ENCODE peak calls at places on chromosomes 11 and 22, in four cellular contexts. One of them, this sample, is unnamed.

GRCh38 chr11:106875013-106875412 is 143.3 kb downstream of the GUCY1A2 start:
- DNase-seq in fibroblast of the aortic adventitia: peak
- DNase-seq in activated CD4-positive, alpha-beta T cell treated with anti-CD3 and anti-CD28 coated beads, Interleukin-2, amount 50 U/mL, for 4 hours: no peak
- DNase-seq in CD4-positive, alpha-beta T cell: no peak
- DNase-seq in this sample: no peak

GRCh38 chr11:79845002-79845709 is 404.3 kb upstream of the TENM4 start:
- DNase-seq in fibroblast of the aortic adventitia: no peak
- DNase-seq in CD4-positive, alpha-beta T cell: no peak
- DNase-seq in activated CD4-positive, alpha-beta T cell treated with anti-CD3 and anti-CD28 coated beads, Interleukin-2, amount 50 U/mL, for 4 hours: no peak
- DNase-seq in this sample: no peak

GRCh38 chr11:120471131-120471530 is 40.4 kb upstream of the GRIK4 start:
- DNase-seq in fibroblast of the aortic adventitia: peak
- DNase-seq in activated CD4-positive, alpha-beta T cell treated with anti-CD3 and anti-CD28 coated beads, Interleukin-2, amount 50 U/mL, for 4 hours: no peak
- DNase-seq in CD4-positive, alpha-beta T cell: no peak
- DNase-seq in this sample: no peak

GRCh38 chr22:42881982-42882656 is 25.0 kb upstream of the ARFGAP3 start:
- DNase-seq in CD4-positive, alpha-beta T cell: no peak
- DNase-seq in activated CD4-positive, alpha-beta T cell treated with anti-CD3 and anti-CD28 coated beads, Interleukin-2, amount 50 U/mL, for 4 hours: no peak
- DNase-seq in fibroblast of the aortic adventitia: no peak
- DNase-seq in this sample: no peak

GRCh38 chr11:34354782-34355181 is 3.0 kb downstream of the ABTB2 start:
- DNase-seq in activated CD4-positive, alpha-beta T cell treated with anti-CD3 and anti-CD28 coated beads, Interleukin-2, amount 50 U/mL, for 4 hours: no peak
- DNase-seq in CD4-positive, alpha-beta T cell: no peak
- DNase-seq in fibroblast of the aortic adventitia: peak
- DNase-seq in this sample: no peak

GRCh38 chr11:107272561-107272960 is 185.1 kb downstream of the CWF19L2 start:
- DNase-seq in fibroblast of the aortic adventitia: no peak
- DNase-seq in CD4-positive, alpha-beta T cell: no peak
- DNase-seq in activated CD4-positive, alpha-beta T cell treated with anti-CD3 and anti-CD28 coated beads, Interleukin-2, amount 50 U/mL, for 4 hours: no peak
- DNase-seq in this sample: no peak

GRCh38 chr22:24543068-24543675 is 11.8 kb downstream of the GUCD1 start:
- DNase-seq in fibroblast of the aortic adventitia: no peak
- DNase-seq in CD4-positive, alpha-beta T cell: no peak
- DNase-seq in activated CD4-positive, alpha-beta T cell treated with anti-CD3 and anti-CD28 coated beads, Interleukin-2, amount 50 U/mL, for 4 hours: no peak
- DNase-seq in this sample: no peak

GRCh38 chr11:29957406-29957805 is 59.4 kb downstream of the KCNA4 start:
- DNase-seq in CD4-positive, alpha-beta T cell: no peak
- DNase-seq in fibroblast of the aortic adventitia: no peak
- DNase-seq in activated CD4-positive, alpha-beta T cell treated with anti-CD3 and anti-CD28 coated beads, Interleukin-2, amount 50 U/mL, for 4 hours: no peak
- DNase-seq in this sample: no peak

GRCh38 chr11:34274712-34275398 is 83.0 kb downstream of the ABTB2 start:
- DNase-seq in fibroblast of the aortic adventitia: peak
- DNase-seq in activated CD4-positive, alpha-beta T cell treated with anti-CD3 and anti-CD28 coated beads, Interleukin-2, amount 50 U/mL, for 4 hours: no peak
- DNase-seq in CD4-positive, alpha-beta T cell: no peak
- DNase-seq in this sample: no peak

GRCh38 chr11:128624269-128625170 is 37.2 kb upstream of the ETS1 start:
- DNase-seq in activated CD4-positive, alpha-beta T cell treated with anti-CD3 and anti-CD28 coated beads, Interleukin-2, amount 50 U/mL, for 4 hours: peak
- DNase-seq in CD4-positive, alpha-beta T cell: peak
- DNase-seq in fibroblast of the aortic adventitia: no peak
- DNase-seq in this sample: peak

GRCh38 chr22:31055322-31056159 is 25.6 kb upstream of the SMTN start:
- DNase-seq in fibroblast of the aortic adventitia: peak
- DNase-seq in activated CD4-positive, alpha-beta T cell treated with anti-CD3 and anti-CD28 coated beads, Interleukin-2, amount 50 U/mL, for 4 hours: no peak
- DNase-seq in CD4-positive, alpha-beta T cell: no peak
- DNase-seq in this sample: no peak

GRCh38 chr11:9461760-9462134 is 935 bp downstream of the ZNF143 start:
- DNase-seq in activated CD4-positive, alpha-beta T cell treated with anti-CD3 and anti-CD28 coated beads, Interleukin-2, amount 50 U/mL, for 4 hours: no peak
- DNase-seq in fibroblast of the aortic adventitia: peak
- DNase-seq in CD4-positive, alpha-beta T cell: no peak
- DNase-seq in this sample: no peak

GRCh38 chr22:28139993-28140392 is 220.9 kb upstream of the PITPNB start:
- DNase-seq in fibroblast of the aortic adventitia: peak
- DNase-seq in CD4-positive, alpha-beta T cell: no peak
- DNase-seq in activated CD4-positive, alpha-beta T cell treated with anti-CD3 and anti-CD28 coated beads, Interleukin-2, amount 50 U/mL, for 4 hours: no peak
- DNase-seq in this sample: no peak

GRCh38 chr22:33539902-33540751 is 380.1 kb downstream of the LARGE1 start:
- DNase-seq in activated CD4-positive, alpha-beta T cell treated with anti-CD3 and anti-CD28 coated beads, Interleukin-2, amount 50 U/mL, for 4 hours: no peak
- DNase-seq in CD4-positive, alpha-beta T cell: no peak
- DNase-seq in fibroblast of the aortic adventitia: peak
- DNase-seq in this sample: no peak

GRCh38 chr11:65084598-65085375 is 765 bp downstream of the ZFPL1 start:
- DNase-seq in fibroblast of the aortic adventitia: no peak
- DNase-seq in CD4-positive, alpha-beta T cell: no peak
- DNase-seq in activated CD4-positive, alpha-beta T cell treated with anti-CD3 and anti-CD28 coated beads, Interleukin-2, amount 50 U/mL, for 4 hours: no peak
- DNase-seq in this sample: no peak

GRCh38 chr22:36386351-36386899 is 1.3 kb downstream of the MYH9 start:
- DNase-seq in fibroblast of the aortic adventitia: peak
- DNase-seq in activated CD4-positive, alpha-beta T cell treated with anti-CD3 and anti-CD28 coated beads, Interleukin-2, amount 50 U/mL, for 4 hours: no peak
- DNase-seq in CD4-positive, alpha-beta T cell: peak
- DNase-seq in this sample: no peak

GRCh38 chr11:60852639-60853468 is 2.9 kb downstream of the PTGDR2 start:
- DNase-seq in CD4-positive, alpha-beta T cell: no peak
- DNase-seq in activated CD4-positive, alpha-beta T cell treated with anti-CD3 and anti-CD28 coated beads, Interleukin-2, amount 50 U/mL, for 4 hours: no peak
- DNase-seq in fibroblast of the aortic adventitia: no peak
- DNase-seq in this sample: no peak

GRCh38 chr11:1062075-1062820 is 12.4 kb upstream of the MUC2 start:
- DNase-seq in CD4-positive, alpha-beta T cell: no peak
- DNase-seq in activated CD4-positive, alpha-beta T cell treated with anti-CD3 and anti-CD28 coated beads, Interleukin-2, amount 50 U/mL, for 4 hours: no peak
- DNase-seq in fibroblast of the aortic adventitia: no peak
- DNase-seq in this sample: no peak

GRCh38 chr22:39643311-39644083 is 72.9 kb downstream of the CACNA1I start:
- DNase-seq in CD4-positive, alpha-beta T cell: no peak
- DNase-seq in fibroblast of the aortic adventitia: peak
- DNase-seq in activated CD4-positive, alpha-beta T cell treated with anti-CD3 and anti-CD28 coated beads, Interleukin-2, amount 50 U/mL, for 4 hours: no peak
- DNase-seq in this sample: no peak

GRCh38 chr11:412641-413119 is 2.1 kb downstream of the SIGIRR start:
- DNase-seq in fibroblast of the aortic adventitia: no peak
- DNase-seq in CD4-positive, alpha-beta T cell: no peak
- DNase-seq in activated CD4-positive, alpha-beta T cell treated with anti-CD3 and anti-CD28 coated beads, Interleukin-2, amount 50 U/mL, for 4 hours: no peak
- DNase-seq in this sample: no peak

GRCh38 chr11:92380882-92381281 is 156.3 kb downstream of the FAT3 start:
- DNase-seq in fibroblast of the aortic adventitia: peak
- DNase-seq in activated CD4-positive, alpha-beta T cell treated with anti-CD3 and anti-CD28 coated beads, Interleukin-2, amount 50 U/mL, for 4 hours: no peak
- DNase-seq in CD4-positive, alpha-beta T cell: no peak
- DNase-seq in this sample: no peak

GRCh38 chr22:38799265-38800002 is 5.5 kb upstream of the DNAL4 start:
- DNase-seq in CD4-positive, alpha-beta T cell: no peak
- DNase-seq in fibroblast of the aortic adventitia: peak
- DNase-seq in activated CD4-positive, alpha-beta T cell treated with anti-CD3 and anti-CD28 coated beads, Interleukin-2, amount 50 U/mL, for 4 hours: no peak
- DNase-seq in this sample: no peak

GRCh38 chr11:26204110-26204509 is 127.8 kb upstream of the ANO3 start:
- DNase-seq in fibroblast of the aortic adventitia: no peak
- DNase-seq in activated CD4-positive, alpha-beta T cell treated with anti-CD3 and anti-CD28 coated beads, Interleukin-2, amount 50 U/mL, for 4 hours: no peak
- DNase-seq in CD4-positive, alpha-beta T cell: no peak
- DNase-seq in this sample: no peak

This sample was measured in activated T-helper 2 cell treated with anti-CD3 and anti-CD28 coated beads, Interferon-gamma antibody, Interleukin-2, Interleukin-4, amounts not matched to agents 10 μg/mL and 5 μg/mL and 100 μg/mL, durations not matched to agents 14 hours and 24 hours and 36 hours.